ENCODE peak calls at places on chromosomes 7 and 10, in seven cellular contexts. K is heart left ventricle, E is AG04450, G is endothelial cell, A is A673, Y is upper lobe of left lung, V is colonic mucosa. J is an unnamed sample.

GRCh38 chr10:4121531-4122380 is 336.7 kb upstream of the KLF6 start:
- DNase-seq in V (no peak), A (no peak), E (no peak), K (no peak), G (no peak), Y (peak), J (no peak)

GRCh38 chr10:36899652-36900051 is 225.7 kb upstream of the ANKRD30A start:
- DNase-seq in K (no peak), E (no peak), V (no peak), A (no peak), G (no peak), Y (no peak), J (no peak)

GRCh38 chr7:36961097-36961496 is 236.8 kb upstream of the AOAH start:
- DNase-seq in V (no peak), A (no peak), Y (no peak), G (no peak), K (no peak), E (no peak), J (no peak)

GRCh38 chr7:69358163-69358821 is 240.0 kb upstream of the AUTS2 start:
- DNase-seq in E (no peak), Y (no peak), A (no peak), V (no peak), K (no peak), G (no peak), J (no peak)

GRCh38 chr10:16497911-16498310 is 23.8 kb downstream of the C1QL3 start:
- DNase-seq in E (no peak), K (no peak), G (no peak), A (no peak), V (no peak), Y (no peak), J (no peak)

GRCh38 chr10:124526621-124527267 is 65.1 kb downstream of the LHPP start:
- DNase-seq in Y (no peak), K (no peak), V (no peak), E (no peak), A (no peak), G (no peak), J (no peak)

GRCh38 chr7:105653441-105654005 is 72.2 kb upstream of the EFCAB10 start:
- DNase-seq in E (no peak), A (no peak), Y (peak), V (no peak), K (no peak), G (no peak), J (no peak)

GRCh38 chr7:80977751-80978150 is 58.9 kb upstream of the SEMA3C start:
- DNase-seq in G (no peak), V (no peak), A (no peak), Y (no peak), E (no peak), K (no peak), J (no peak)

GRCh38 chr7:99003419-99003818 is 125.1 kb downstream of the TRRAP start:
- DNase-seq in V (no peak), K (no peak), Y (no peak), E (no peak), G (no peak), A (no peak), J (no peak)

GRCh38 chr7:2626498-2627117 is 5.2 kb upstream of the TTYH3 start:
- DNase-seq in V (no peak), Y (no peak), A (no peak), G (no peak), K (peak), E (no peak), J (no peak)

GRCh38 chr7:113289140-113289740 is 170.9 kb upstream of the SMIM30 start:
- DNase-seq in Y (no peak), G (no peak), V (no peak), E (no peak), K (no peak), A (peak), J (peak)

GRCh38 chr10:68171539-68172080 is 60.3 kb downstream of the ATOH7 start:
- DNase-seq in E (no peak), Y (no peak), V (no peak), A (no peak), K (no peak), G (no peak), J (no peak)

GRCh38 chr7:99090811-99091582 is 52.9 kb downstream of the SMURF1 start:
- DNase-seq in K (no peak), E (no peak), A (no peak), Y (no peak), G (no peak), V (no peak), J (no peak)

GRCh38 chr10:109866168-109866994 is 56.9 kb downstream of the XPNPEP1 start:
- DNase-seq in E (no peak), G (peak), K (peak), A (peak), V (peak), Y (no peak), J (no peak)

GRCh38 chr10:73307203-73307800 is 51.4 kb downstream of the CFAP70 start:
- DNase-seq in A (no peak), Y (no peak), K (no peak), E (no peak), G (no peak), V (no peak), J (no peak)

GRCh38 chr7:131293018-131293417 is 34.7 kb upstream of the MKLN1 start:
- DNase-seq in K (peak), G (no peak), Y (no peak), E (peak), A (no peak), V (no peak), J (no peak)

DNA sequence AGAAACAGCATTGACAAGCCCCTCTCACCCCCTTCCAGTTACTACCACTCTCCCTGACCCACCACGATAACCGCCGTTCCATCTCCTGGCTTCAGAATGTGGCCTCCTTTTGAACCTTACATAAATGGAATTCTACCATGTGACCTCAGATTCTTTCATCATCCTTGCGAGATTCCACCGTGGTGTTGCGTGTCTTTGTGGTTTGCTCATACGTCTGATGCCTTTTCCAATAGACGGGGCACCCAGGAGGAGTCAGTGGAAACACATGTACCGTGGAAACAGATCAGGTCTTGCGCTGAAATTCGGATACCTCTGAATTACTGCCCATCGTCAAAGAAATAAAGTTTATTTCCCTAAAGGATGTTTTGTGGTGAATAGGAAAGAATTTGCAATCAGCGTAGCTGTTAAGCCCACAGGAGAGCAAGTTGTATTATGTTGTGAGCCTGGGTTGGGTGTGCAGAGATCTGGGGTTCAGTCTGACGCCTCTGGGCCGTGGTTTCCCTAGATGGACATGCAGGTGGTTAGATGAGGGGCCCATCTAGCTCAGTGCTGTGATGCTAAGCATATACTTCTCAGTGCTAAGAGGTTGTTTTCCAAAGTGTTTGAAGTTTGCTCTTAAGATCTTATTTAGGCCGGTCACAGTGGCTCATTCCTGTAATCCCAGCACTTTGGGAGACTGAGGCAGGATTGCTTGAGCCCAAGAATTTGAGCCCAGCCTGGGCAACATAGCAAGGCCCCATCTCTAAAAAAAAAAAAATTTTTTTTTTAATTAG is 29.1 kb downstream of the GTF2IRD1 start:
- DNase-seq in V (no peak), A (no peak), K (no peak), E (peak), Y (peak), G (no peak), J (no peak)
- TF ChIP-seq CTCF in V (no peak), A (no peak), K (no peak), E (no peak), Y (no peak), G (no peak), J (no peak)

DNA sequence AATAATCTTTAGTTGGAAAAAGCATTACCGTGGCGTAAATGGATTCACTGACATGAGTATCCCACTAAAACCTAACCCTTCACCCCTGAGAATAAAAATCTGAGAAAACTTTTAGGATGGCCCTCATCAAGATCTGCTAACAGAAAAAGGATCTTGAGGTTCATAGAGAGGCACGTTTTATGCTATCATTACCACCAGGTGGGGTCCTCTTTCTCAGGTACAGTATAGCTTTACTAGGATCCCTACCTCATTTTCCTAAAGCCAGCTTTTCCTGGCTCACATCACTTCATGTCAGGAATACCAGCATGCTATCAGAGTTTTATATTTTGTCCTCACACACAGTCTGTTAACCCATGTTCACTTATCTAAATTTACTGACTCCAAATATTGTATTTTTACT is 173.7 kb downstream of the POM121L12 start:
- DNase-seq in E (no peak), G (no peak), K (no peak), Y (no peak), V (no peak), A (no peak), J (no peak)
- TF ChIP-seq CTCF in E (no peak), G (no peak), K (no peak), Y (no peak), V (no peak), A (no peak), J (no peak)

DNA sequence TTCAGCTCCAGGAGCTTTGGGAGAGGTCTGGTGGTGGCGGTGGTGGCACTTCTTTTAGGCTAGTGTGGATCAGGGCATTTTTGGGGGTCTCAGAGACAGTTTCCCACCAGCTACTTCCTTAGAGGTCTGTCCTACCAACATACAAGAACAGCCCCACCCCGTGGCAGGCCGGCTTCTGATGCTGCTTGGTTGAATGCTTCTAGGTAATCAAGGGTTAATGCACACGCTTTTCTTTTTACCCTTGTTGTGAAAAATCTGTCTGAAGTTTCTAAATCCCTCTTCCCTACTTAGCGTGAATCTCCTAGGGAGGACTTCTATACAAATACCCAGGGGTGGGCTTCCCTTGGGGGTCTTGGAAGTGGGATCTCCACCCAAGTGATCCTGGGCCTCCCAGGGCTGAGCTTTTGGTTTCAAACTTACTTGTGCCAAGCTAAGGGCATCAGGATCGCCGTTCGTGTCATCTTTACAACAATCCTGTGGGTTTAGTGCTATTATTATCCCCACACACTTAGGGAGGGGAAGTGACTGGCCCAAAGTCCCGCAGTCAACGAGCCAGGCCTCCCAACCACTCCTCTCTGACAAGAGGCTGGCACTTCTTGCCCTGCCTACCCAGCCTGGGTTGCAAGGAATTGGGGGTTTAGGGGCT is 1.7 kb downstream of the SH2B2 start:
- DNase-seq in G (no peak), K (no peak), V (no peak), Y (no peak), E (no peak), A (peak), J (no peak)
- TF ChIP-seq CTCF in G (no peak), K (no peak), V (no peak), Y (no peak), E (no peak), A (peak), J (no peak)

GRCh38 chr10:34960983-34961382 is 129.2 kb downstream of the CUL2 start:
- DNase-seq in G (no peak), K (peak), Y (no peak), V (no peak), E (no peak), A (peak), J (no peak)
- TF ChIP-seq CTCF in G (no peak), K (peak), Y (peak), V (no peak), E (peak), A (peak), J (no peak)

DNA sequence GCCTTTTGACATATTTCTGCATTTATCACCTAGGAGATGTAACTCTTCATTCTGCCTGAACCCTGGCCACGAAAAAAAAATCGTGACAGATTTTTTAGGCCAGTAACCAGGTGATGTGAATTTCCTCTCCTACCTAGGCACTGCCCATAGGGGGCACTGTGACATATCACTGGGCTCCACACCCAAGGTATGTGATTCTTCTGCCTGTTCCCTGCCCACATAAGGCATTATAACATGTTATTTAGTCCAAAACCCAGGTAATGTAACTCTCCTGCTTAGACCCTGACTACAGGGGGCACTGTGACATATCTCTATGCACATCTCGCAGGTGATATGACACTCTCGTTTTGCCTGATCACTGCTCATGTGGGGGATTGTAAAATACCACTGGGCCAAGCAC is 29.5 kb upstream of the ZNF107 start:
- DNase-seq in K (no peak), G (no peak), V (no peak), E (no peak), A (no peak), Y (no peak), J (no peak)
- TF ChIP-seq CTCF in K (peak), G (peak), V (no peak), E (no peak), A (peak), Y (no peak), J (no peak)

GRCh38 chr10:79088613-79089355 is 20.0 kb downstream of the ZMIZ1 start:
- DNase-seq in E (no peak), K (no peak), G (no peak), A (no peak), V (no peak), Y (no peak), J (no peak)

GRCh38 chr10:79089579-79090110 is 20.9 kb downstream of the ZMIZ1 start:
- DNase-seq in K (no peak), E (no peak), G (no peak), A (no peak), Y (no peak), V (no peak), J (no peak)

GRCh38 chr10:79086822-79087221 is 18.1 kb downstream of the ZMIZ1 start:
- DNase-seq in E (no peak), K (no peak), Y (no peak), G (no peak), A (no peak), V (no peak), J (no peak)

GRCh38 chr10:79087721-79088120 is 19.0 kb downstream of the ZMIZ1 start:
- DNase-seq in G (no peak), E (no peak), V (no peak), K (no peak), A (no peak), Y (no peak), J (no peak)

GRCh38 chr10:79088176-79088575 is 19.4 kb downstream of the ZMIZ1 start:
- DNase-seq in A (no peak), G (no peak), V (peak), K (no peak), Y (peak), E (no peak), J (no peak)
- TF ChIP-seq CTCF in A (no peak), G (no peak), V (no peak), K (no peak), Y (no peak), E (no peak), J (no peak)

J was measured in GM20000.